ENCODE peak calls at places on chromosome 17, in eight cellular contexts. H, O, D, M, K, X, Z and V are unnamed samples.

GRCh38 chr17:83190601-83191387 is 111.4 kb downstream of the METRNL start:
- DNase-seq in D (no peak), Z (no peak), X (no peak), K (no peak), M (no peak), O (no peak), H (no peak), V (no peak)

GRCh38 chr17:58806046-58806445 is 50.4 kb downstream of the PPM1E start:
- DNase-seq in H (no peak), X (no peak), O (no peak), K (no peak), Z (no peak), M (no peak), D (no peak), V (no peak)

GRCh38 chr17:51951737-51952136 is 206.8 kb downstream of the CA10 start:
- DNase-seq in X (no peak), O (no peak), H (no peak), D (no peak), Z (no peak), K (no peak), M (no peak), V (no peak)

GRCh38 chr17:67469208-67469980 is 92.3 kb downstream of the PITPNC1 start:
- DNase-seq in X (no peak), K (no peak), D (peak; percentile 28), Z (no peak), H (no peak), M (no peak), O (peak; percentile 70), V (no peak)

GRCh38 chr17:21381076-21381706 is 5.0 kb downstream of the KCNJ12 start:
- DNase-seq in M (no peak), D (no peak), K (no peak), H (no peak), Z (no peak), O (no peak), X (no peak), V (no peak)

GRCh38 chr17:15966183-15966878 is 21.4 kb downstream of the ADORA2B start:
- DNase-seq in X (no peak), D (peak; percentile 35), M (no peak), K (no peak), Z (peak; percentile 73), O (no peak), H (no peak), V (no peak)

GRCh38 chr17:40312893-40313659 is 4.1 kb downstream of the RARA start:
- DNase-seq in M (no peak), K (no peak), X (no peak), D (no peak), O (no peak), H (no peak), Z (no peak), V (no peak)

GRCh38 chr17:11705111-11705510 is 106.8 kb downstream of the DNAH9 start:
- DNase-seq in O (no peak), X (no peak), K (no peak), M (no peak), Z (no peak), H (no peak), D (no peak), V (no peak)